ENCODE peak calls at places on chromosomes 1 and 21, in eight cellular contexts. E is 8988T; Z is stimulated activated CD8-positive, alpha-beta memory T cell treated with anti-CD3 and anti-CD28 coated beads, Interleukin-4, amount 100 ng/mL, for 4 hours; P is stimulated activated CD4-positive, alpha-beta T cell treated with anti-CD3 and anti-CD28 coated beads, Interleukin-1b, Interleukin-23, amount 100 ng/mL, for 48 hours; S is RPMI7951; R is HuH-7.5; M is substantia nigra; W is LoVo. T is an unnamed sample.
A peak's percentile ranks its signal among the peaks of the same experiment; 100 is the strongest.

GRCh38 chr1:113534130-113534817 is 144.0 kb downstream of the MAGI3 start:
- DNase-seq in E (no peak), W (no peak), R (no peak), P (no peak), Z (no peak), M (no peak), S (peak; percentile 15), T (no peak)

GRCh38 chr1:230867119-230867902 is 1.0 kb downstream of the C1orf198 start:
- DNase-seq in R (no peak), P (no peak), M (no peak), Z (no peak), S (peak; percentile 36), W (no peak), E (no peak), T (no peak)

GRCh38 chr1:81111818-81112217 is 688.9 kb upstream of the ADGRL2 start:
- DNase-seq in E (no peak), P (no peak), R (no peak), M (no peak), S (no peak), Z (no peak), W (no peak), T (no peak)

GRCh38 chr1:45012639-45013278 is 705 bp downstream of the UROD start:
- DNase-seq in P (peak; percentile 57), W (peak; percentile 51), Z (no peak), S (peak; percentile 62), E (no peak), R (peak; percentile 60), M (no peak), T (peak; percentile 52)

GRCh38 chr1:67536957-67537646 is 106.9 kb upstream of the SERBP1 start:
- DNase-seq in W (no peak), S (no peak), M (no peak), R (no peak), P (no peak), Z (no peak), E (no peak), T (no peak)

GRCh38 chr1:24709748-24710416 is 35.4 kb upstream of the CLIC4 start:
- DNase-seq in R (no peak), E (no peak), M (no peak), S (peak; percentile 66), Z (no peak), W (no peak), P (no peak), T (no peak)

GRCh38 chr1:14142397-14143095 is 442.6 kb downstream of the PRDM2 start:
- DNase-seq in M (no peak), E (no peak), R (no peak), Z (no peak), W (no peak), P (no peak), S (no peak), T (no peak)

GRCh38 chr21:17455028-17455353 is 57.9 kb upstream of the CXADR start:
- DNase-seq in E (no peak), P (no peak), W (no peak), Z (no peak), M (no peak), R (no peak), S (no peak), T (no peak)

GRCh38 chr1:16210581-16210980 is 1.9 kb downstream of the ARHGEF19 start:
- DNase-seq in P (no peak), Z (no peak), M (no peak), W (no peak), E (no peak), R (no peak), S (no peak), T (no peak)

GRCh38 chr1:83828456-83828855 is 170.5 kb downstream of the TTLL7 start:
- DNase-seq in E (no peak), R (no peak), P (no peak), W (no peak), M (no peak), S (no peak), Z (no peak), T (no peak)

GRCh38 chr1:230797376-230798186 is 50.4 kb downstream of the CAPN9 start:
- DNase-seq in E (peak; percentile 59), M (peak; percentile 37), P (no peak), Z (no peak), S (peak; percentile 70), W (peak; percentile 48), R (peak; percentile 60), T (peak; percentile 44)

GRCh38 chr1:221336141-221336540 is 405.7 kb downstream of the DUSP10 start:
- DNase-seq in E (no peak), R (no peak), P (no peak), W (no peak), Z (no peak), S (peak; percentile 68), M (no peak), T (no peak)

GRCh38 chr1:21865943-21866628 is 54.0 kb downstream of the LDLRAD2 start:
- DNase-seq in Z (no peak), E (no peak), S (no peak), W (no peak), P (no peak), M (no peak), R (no peak), T (peak; percentile 74)

GRCh38 chr1:30739601-30740000 is 16.2 kb upstream of the MATN1 start:
- DNase-seq in P (no peak), W (no peak), S (no peak), Z (no peak), M (no peak), E (no peak), R (no peak), T (no peak)